ENCODE peak calls at places on chromosomes 12 and 14, in eight cellular contexts. K is GM06990, H is Calu3, U is OCI-LY7, Q is frontal cortex, D is hypothalamus, M is GM23248, T is T1000. C is an unnamed sample.
A peak's percentile ranks its signal among the peaks of the same experiment; 100 is the strongest.

GRCh38 chr12:123085730-123086487 is 65.0 kb downstream of the PITPNM2 start:
- DNase-seq in K (no peak), H (peak; percentile 95), U (no peak), Q (no peak), D (no peak), M (peak; percentile 73), T (peak; percentile 61), C (no peak)

GRCh38 chr14:43898709-43899108 is 608.4 kb downstream of the FSCB start:
- DNase-seq in K (no peak), H (no peak), U (no peak), Q (no peak), D (no peak), M (no peak), T (no peak), C (no peak)

GRCh38 chr12:131536337-131536736 is 174.6 kb upstream of the SFSWAP start:
- DNase-seq in K (no peak), H (no peak), U (no peak), Q (no peak), D (no peak), M (no peak), T (no peak), C (no peak)

GRCh38 chr14:59427653-59428578 is 37.3 kb downstream of the GPR135 start:
- DNase-seq in K (no peak), H (no peak), U (no peak), Q (no peak), D (no peak), M (peak; percentile 59), T (no peak), C (no peak)

GRCh38 chr12:129941646-129942045 is 37.8 kb upstream of the TMEM132D start:
- DNase-seq in K (no peak), H (no peak), U (no peak), Q (no peak), D (no peak), M (no peak), T (no peak), C (no peak)

GRCh38 chr12:45601888-45602287 is 127.6 kb upstream of the ARID2 start:
- DNase-seq in K (no peak), H (no peak), U (no peak), Q (peak; percentile 35), D (no peak), M (no peak), T (no peak), C (no peak)

GRCh38 chr14:26401170-26401968 is 196.5 kb downstream of the NOVA1 start:
- DNase-seq in K (no peak), H (no peak), U (no peak), Q (no peak), D (no peak), M (no peak), T (no peak), C (no peak)

GRCh38 chr12:124217508-124217981 is 77.3 kb upstream of the RFLNA start:
- DNase-seq in K (no peak), H (no peak), U (no peak), Q (no peak), D (no peak), M (peak; percentile 54), T (no peak), C (peak; percentile 15)

GRCh38 chr12:104630230-104630670 is 173.5 kb downstream of the CHST11 start:
- DNase-seq in K (no peak), H (no peak), U (no peak), Q (no peak), D (no peak), M (no peak), T (no peak), C (no peak)

GRCh38 chr12:12266389-12266872 is 413 bp downstream of the LRP6 start:
- DNase-seq in K (no peak), H (no peak), U (no peak), Q (no peak), D (peak; percentile 54), M (peak; percentile 51), T (no peak), C (no peak)

GRCh38 chr12:95633671-95634465 is 82.6 kb upstream of the USP44 start:
- DNase-seq in K (no peak), H (no peak), U (no peak), Q (no peak), D (no peak), M (peak; percentile 49), T (no peak), C (no peak)

GRCh38 chr14:99129998-99130397 is 142.0 kb downstream of the BCL11B start:
- DNase-seq in K (no peak), H (no peak), U (no peak), Q (no peak), D (no peak), M (no peak), T (no peak), C (peak; percentile 16)

GRCh38 chr12:122028601-122029560 is 7.2 kb downstream of the BCL7A start:
- DNase-seq in K (peak; percentile 80), H (no peak), U (peak; percentile 65), Q (peak; percentile 44), D (no peak), M (no peak), T (no peak), C (no peak)

GRCh38 chr12:11951209-11951608 is 119.5 kb upstream of the BCL2L14 start:
- DNase-seq in K (no peak), H (no peak), U (no peak), Q (no peak), D (no peak), M (no peak), T (no peak), C (no peak)

GRCh38 chr12:22797686-22798085 is 172.7 kb downstream of the ETNK1 start:
- DNase-seq in K (no peak), H (no peak), U (no peak), Q (no peak), D (no peak), M (no peak), T (no peak), C (no peak)

GRCh38 chr12:94987806-94988205 is 15.7 kb downstream of the NDUFA12 start:
- DNase-seq in K (no peak), H (no peak), U (no peak), Q (no peak), D (no peak), M (no peak), T (no peak), C (no peak)

GRCh38 chr14:91352101-91352500 is 65.5 kb downstream of the CCDC88C start:
- DNase-seq in K (no peak), H (no peak), U (peak; percentile 44), Q (no peak), D (no peak), M (peak; percentile 62), T (no peak), C (no peak)

GRCh38 chr12:219891-220352 is 6.0 kb upstream of the SLC6A12 start:
- DNase-seq in K (peak; percentile 76), H (peak; percentile 89), U (peak; percentile 81), Q (no peak), D (no peak), M (peak; percentile 83), T (no peak), C (peak; percentile 50)

GRCh38 chr14:97634786-97635185 is 837.6 kb downstream of the VRK1 start:
- DNase-seq in K (no peak), H (no peak), U (no peak), Q (no peak), D (no peak), M (peak; percentile 23), T (no peak), C (peak; percentile 3)

GRCh38 chr12:98869886-98870285 is 224.8 kb downstream of the APAF1 start:
- DNase-seq in K (no peak), H (no peak), U (no peak), Q (no peak), D (no peak), M (no peak), T (no peak), C (no peak)

GRCh38 chr12:130838284-130838950 is 633 bp downstream of the STX2 start:
- DNase-seq in K (peak; percentile 53), H (peak; percentile 47), U (peak; percentile 29), Q (no peak), D (no peak), M (peak; percentile 64), T (no peak), C (peak; percentile 28)

GRCh38 chr14:32933943-32934890 is 4.5 kb upstream of the NPAS3 start:
- DNase-seq in K (no peak), H (peak; percentile 12), U (no peak), Q (peak; percentile 70), D (no peak), M (peak; percentile 58), T (no peak), C (no peak)

GRCh38 chr14:36665887-36666415 is 4.3 kb downstream of the PAX9 start:
- DNase-seq in K (no peak), H (no peak), U (no peak), Q (no peak), D (no peak), M (no peak), T (no peak), C (no peak)

GRCh38 chr12:4441355-4442330 is 4.0 kb downstream of the FGF6 start:
- DNase-seq in K (no peak), H (no peak), U (no peak), Q (no peak), D (no peak), M (no peak), T (no peak), C (no peak)

GRCh38 chr12:64066052-64066451 is 156.0 kb downstream of the KICS2 start:
- DNase-seq in K (no peak), H (no peak), U (no peak), Q (no peak), D (no peak), M (peak; percentile 41), T (no peak), C (no peak)

GRCh38 chr14:82655770-82656169 is 1122.1 kb upstream of the SEL1L start:
- DNase-seq in K (no peak), H (no peak), U (no peak), Q (no peak), D (no peak), M (no peak), T (no peak), C (no peak)

GRCh38 chr12:44314007-44314500 is 478.2 kb downstream of the TMEM117 start:
- DNase-seq in K (no peak), H (no peak), U (no peak), Q (no peak), D (no peak), M (no peak), T (no peak), C (no peak)

GRCh38 chr14:86675059-86675458 is 1145.1 kb downstream of the FLRT2 start:
- DNase-seq in K (no peak), H (no peak), U (no peak), Q (no peak), D (no peak), M (no peak), T (no peak), C (no peak)

GRCh38 chr12:58557156-58557555 is 363.1 kb downstream of the LRIG3 start:
- DNase-seq in K (no peak), H (no peak), U (no peak), Q (no peak), D (no peak), M (peak; percentile 69), T (no peak), C (no peak)

GRCh38 chr12:131432532-131433260 is 278.2 kb upstream of the SFSWAP start:
- DNase-seq in K (peak; percentile 66), H (no peak), U (peak; percentile 33), Q (no peak), D (no peak), M (no peak), T (no peak), C (no peak)

GRCh38 chr12:98595152-98595988 is 1.9 kb downstream of the SLC25A3 start:
- DNase-seq in K (no peak), H (no peak), U (no peak), Q (no peak), D (no peak), M (peak; percentile 75), T (peak; percentile 25), C (no peak)

GRCh38 chr14:78644824-78645559 is 474.8 kb downstream of the NRXN3 start:
- DNase-seq in K (no peak), H (no peak), U (no peak), Q (no peak), D (no peak), M (no peak), T (no peak), C (no peak)

GRCh38 chr12:27927347-27927746 is 45.2 kb downstream of the PTHLH start:
- DNase-seq in K (no peak), H (no peak), U (no peak), Q (no peak), D (no peak), M (no peak), T (no peak), C (no peak)

GRCh38 chr12:88623777-88624548 is 43.7 kb upstream of the KITLG start:
- DNase-seq in K (no peak), H (no peak), U (no peak), Q (no peak), D (no peak), M (peak; percentile 31), T (no peak), C (no peak)

C was measured in SJSA1.